ENCODE peak calls at places on chromosomes 11 and 22, in five cellular contexts. X is neural crest cell; U is AG09319; P is activated naive CD4-positive, alpha-beta T cell treated with anti-CD3 and anti-CD28 coated beads, Interleukin-2, amount 10 ng/mL, durations not matched to agents 7 days and 5 days; I is suprapubic skin. H is an unnamed sample.

GRCh38 chr11:27254744-27255446 is 108.1 kb downstream of the CCDC34 start:
- DNase-seq in X (no peak), U (peak), P (no peak), I (no peak), H (no peak)

GRCh38 chr11:83816572-83817187 is 530.5 kb upstream of the CCDC90B start:
- DNase-seq in X (no peak), U (no peak), P (no peak), I (no peak), H (peak)

GRCh38 chr11:119729581-119730346 is 764 bp upstream of the NECTIN1 start:
- DNase-seq in X (no peak), U (peak), P (peak), I (no peak), H (peak)

GRCh38 chr22:45997077-45997774 is 20.3 kb upstream of the WNT7B start:
- DNase-seq in X (no peak), U (peak), P (no peak), I (peak), H (no peak)

GRCh38 chr11:1387961-1388762 is 1.6 kb upstream of the BRSK2 start:
- DNase-seq in X (no peak), U (no peak), P (no peak), I (no peak), H (no peak)

GRCh38 chr11:99522467-99523173 is 501.9 kb downstream of the CNTN5 start:
- DNase-seq in X (no peak), U (no peak), P (no peak), I (no peak), H (no peak)

GRCh38 chr11:1352696-1353382 is 36.9 kb upstream of the BRSK2 start:
- DNase-seq in X (no peak), U (no peak), P (no peak), I (no peak), H (no peak)

GRCh38 chr11:117735350-117735977 is 61.6 kb downstream of the DSCAML1 start:
- DNase-seq in X (no peak), U (no peak), P (no peak), I (no peak), H (no peak)

GRCh38 chr11:7603031-7603781 is 70.1 kb downstream of the CYB5R2 start:
- DNase-seq in X (no peak), U (peak), P (no peak), I (no peak), H (no peak)

GRCh38 chr11:115439385-115439784 is 64.8 kb downstream of the CADM1 start:
- DNase-seq in X (no peak), U (no peak), P (no peak), I (no peak), H (no peak)

GRCh38 chr11:128021304-128022006 is 565.9 kb downstream of the ETS1 start:
- DNase-seq in X (no peak), U (no peak), P (no peak), I (no peak), H (no peak)

GRCh38 chr22:30185129-30185528 is 61.4 kb downstream of the LIF start:
- DNase-seq in X (no peak), U (no peak), P (peak), I (no peak), H (no peak)

GRCh38 chr11:64253481-64253880 is 2.2 kb downstream of the PLCB3 start:
- DNase-seq in X (no peak), U (no peak), P (no peak), I (no peak), H (no peak)

GRCh38 chr11:96126917-96127595 is 203.1 kb upstream of the MTMR2 start:
- DNase-seq in X (no peak), U (no peak), P (no peak), I (no peak), H (no peak)

GRCh38 chr11:66881927-66882452 is 25.1 kb downstream of the LRFN4 start:
- DNase-seq in X (no peak), U (no peak), P (no peak), I (no peak), H (no peak)

GRCh38 chr11:73570415-73571114 is 27.3 kb downstream of the FAM168A start:
- DNase-seq in X (no peak), U (no peak), P (no peak), I (no peak), H (no peak)

GRCh38 chr22:25027052-25027525 is 74.6 kb downstream of the KIAA1671 start:
- DNase-seq in X (no peak), U (no peak), P (no peak), I (no peak), H (no peak)

GRCh38 chr11:74641289-74641688 is 48.9 kb downstream of the POLD3 start:
- DNase-seq in X (no peak), U (no peak), P (no peak), I (no peak), H (no peak)

GRCh38 chr11:8056810-8057463 is 24.1 kb upstream of the TUB start:
- DNase-seq in X (no peak), U (peak), P (no peak), I (peak), H (no peak)

GRCh38 chr11:43895601-43896000 is 15.0 kb downstream of the ALKBH3 start:
- DNase-seq in X (no peak), U (no peak), P (no peak), I (no peak), H (no peak)

GRCh38 chr11:11996321-11997174 is 11.9 kb downstream of the DKK3 start:
- DNase-seq in X (no peak), U (no peak), P (no peak), I (peak), H (no peak)

GRCh38 chr11:61259363-61259762 is 18.4 kb downstream of the PGA5 start:
- DNase-seq in X (no peak), U (no peak), P (no peak), I (no peak), H (no peak)

GRCh38 chr11:118236170-118236569 is 11.4 kb upstream of the JAML start:
- DNase-seq in X (no peak), U (no peak), P (no peak), I (no peak), H (no peak)

GRCh38 chr22:29621761-29622526 is 18.5 kb downstream of the NF2 start:
- DNase-seq in X (no peak), U (peak), P (no peak), I (no peak), H (no peak)

GRCh38 chr11:12803086-12803826 is 129.0 kb downstream of the TEAD1 start:
- DNase-seq in X (no peak), U (no peak), P (no peak), I (no peak), H (no peak)

GRCh38 chr11:131504199-131504949 is 134.0 kb downstream of the NTM start:
- DNase-seq in X (peak), U (no peak), P (no peak), I (no peak), H (no peak)

GRCh38 chr11:125063429-125064043 is 431 bp downstream of the SLC37A2 start:
- DNase-seq in X (no peak), U (no peak), P (no peak), I (no peak), H (peak)

GRCh38 chr22:42553475-42554361 is at the start of gene SERHL2:
- DNase-seq in X (peak), U (peak), P (peak), I (peak), H (peak)

GRCh38 chr11:83070044-83070877 is 1.4 kb downstream of the RAB30 start:
- DNase-seq in X (no peak), U (peak), P (no peak), I (no peak), H (no peak)

GRCh38 chr22:30004689-30005088 is 75.6 kb upstream of the HORMAD2 start:
- DNase-seq in X (no peak), U (no peak), P (no peak), I (no peak), H (no peak)

GRCh38 chr22:45425101-45425500 is 11.6 kb downstream of the RIBC2 start:
- DNase-seq in X (no peak), U (no peak), P (no peak), I (peak), H (no peak)

GRCh38 chr11:10076458-10077141 is 217.4 kb downstream of the SBF2 start:
- DNase-seq in X (peak), U (peak), P (peak), I (no peak), H (peak)

GRCh38 chr11:45321669-45322068 is 35.5 kb upstream of the SYT13 start:
- DNase-seq in X (no peak), U (no peak), P (no peak), I (no peak), H (no peak)